ENCODE peak calls at places on chromosomes 12 and 14, in seven cellular contexts. B is stimulated activated effector memory CD8-positive, alpha-beta T cell treated with anti-CD3 and anti-CD28 coated beads, Interleukin-12 subunit alpha, Interleukin-12 subunit beta, amount 100 ng/mL, for 72 hours; U is H7; I is HS-27A; Q is EL; G is NCI-H1436; Z is omental fat pad. M is an unnamed sample.

GRCh38 chr14:36241183-36241582 is 64.7 kb upstream of the PTCSC3 start:
- DNase-seq in B (no peak), U (no peak), I (no peak), Q (no peak), G (no peak), Z (no peak), M (no peak)

GRCh38 chr14:99245541-99246511 is 26.2 kb downstream of the BCL11B start:
- DNase-seq in B (no peak), U (peak), I (no peak), Q (no peak), G (no peak), Z (no peak), M (no peak)

GRCh38 chr12:133221241-133221640 is 14.4 kb downstream of the ANHX start:
- DNase-seq in B (no peak), U (peak), I (no peak), Q (no peak), G (no peak), Z (no peak), M (peak)

GRCh38 chr12:111443586-111443985 is 37.9 kb downstream of the SH2B3 start:
- DNase-seq in B (no peak), U (peak), I (no peak), Q (peak), G (no peak), Z (no peak), M (no peak)

GRCh38 chr12:15716566-15716965 is 72.6 kb downstream of the EPS8 start:
- DNase-seq in B (no peak), U (no peak), I (no peak), Q (no peak), G (no peak), Z (no peak), M (no peak)

GRCh38 chr12:56300644-56301464 is 724 bp upstream of the CS start:
- DNase-seq in B (no peak), U (no peak), I (no peak), Q (no peak), G (peak), Z (peak), M (no peak)

GRCh38 chr12:78519422-78519821 is 345.2 kb upstream of the SYT1 start:
- DNase-seq in B (no peak), U (no peak), I (no peak), Q (no peak), G (no peak), Z (no peak), M (no peak)

GRCh38 chr14:101887219-101887618 is 77.2 kb upstream of the DYNC1H1 start:
- DNase-seq in B (no peak), U (no peak), I (no peak), Q (no peak), G (no peak), Z (no peak), M (no peak)

GRCh38 chr12:6382371-6382770 is 1.6 kb upstream of the LTBR start:
- DNase-seq in B (no peak), U (no peak), I (no peak), Q (no peak), G (no peak), Z (no peak), M (no peak)

GRCh38 chr12:34403706-34404376 is 381.5 kb downstream of the ALG10 start:
- DNase-seq in B (peak), U (peak), I (no peak), Q (no peak), G (no peak), Z (no peak), M (peak)

GRCh38 chr12:84077692-84078091 is 834.9 kb downstream of the SLC6A15 start:
- DNase-seq in B (no peak), U (no peak), I (no peak), Q (no peak), G (peak), Z (no peak), M (no peak)

M was measured in D341Med.